ENCODE peak calls at places on chromosomes 4 and X, in ten cellular contexts. L, Z, E, R, P, T, S, B, G and H are unnamed samples.

GRCh38 chrX:108415891-108416290 is 22.3 kb downstream of the COL4A6 start:
- DNase-seq in P (no peak), S (no peak), L (no peak), G (no peak), Z (no peak), E (no peak), T (no peak), R (no peak), B (peak; percentile 75), H (no peak)

GRCh38 chr4:156594619-156595018 is 377.0 kb downstream of the PDGFC start:
- DNase-seq in E (peak; percentile 50), L (no peak), R (no peak), S (no peak), B (peak; percentile 21), Z (no peak), T (peak; percentile 33), G (no peak), P (no peak), H (no peak)

GRCh38 chr4:185229021-185229818 is 19.8 kb downstream of the SNX25 start:
- DNase-seq in G (no peak), P (no peak), E (no peak), L (no peak), T (no peak), S (no peak), Z (no peak), R (no peak), B (no peak), H (no peak)

GRCh38 chrX:131067846-131068745 is 9.9 kb downstream of the ARHGAP36 start:
- DNase-seq in L (no peak), P (no peak), B (no peak), Z (no peak), E (no peak), S (no peak), R (no peak), T (no peak), G (no peak), H (no peak)

GRCh38 chrX:141839856-141840255 is 1.7 kb downstream of the MAGEC3 start:
- DNase-seq in R (peak; percentile 38), G (no peak), Z (no peak), S (no peak), L (no peak), B (no peak), T (no peak), E (no peak), P (no peak), H (no peak)

GRCh38 chrX:69028006-69028760 is 137.1 kb downstream of the PJA1 start:
- DNase-seq in Z (peak; percentile 68), P (no peak), L (no peak), E (no peak), T (no peak), B (peak; percentile 22), R (no peak), S (no peak), G (no peak), H (no peak)

GRCh38 chrX:34365482-34365881 is 233.4 kb upstream of the FAM47A start:
- DNase-seq in B (peak; percentile 43), Z (no peak), E (peak; percentile 4), L (no peak), S (no peak), R (peak; percentile 55), G (no peak), T (no peak), P (no peak), H (no peak)

GRCh38 chr4:152778656-152779512 is 646 bp downstream of the TIGD4 start:
- DNase-seq in T (no peak), L (peak; percentile 8), S (no peak), P (peak; percentile 53), G (no peak), R (peak; percentile 23), B (peak; percentile 12), Z (peak; percentile 55), E (peak; percentile 75), H (peak; percentile 7)

GRCh38 chrX:45623266-45623665 is 422.6 kb upstream of the DIPK2B start:
- DNase-seq in L (no peak), R (peak; percentile 95), Z (no peak), B (peak; percentile 79), S (no peak), G (no peak), T (no peak), P (no peak), E (no peak), H (no peak)

GRCh38 chrX:111100191-111100590 is 4.2 kb downstream of the PAK3 start:
- DNase-seq in Z (peak; percentile 46), B (peak; percentile 32), T (no peak), E (peak; percentile 10), L (no peak), S (no peak), G (no peak), R (peak; percentile 25), P (no peak), H (no peak)

GRCh38 chrX:12421918-12422317 is 283.6 kb downstream of the FRMPD4 start:
- DNase-seq in P (no peak), B (no peak), R (peak; percentile 62), Z (no peak), T (no peak), G (no peak), E (no peak), S (no peak), L (no peak), H (no peak)

GRCh38 chrX:8726031-8726652 is 5.8 kb downstream of the ANOS1 start:
- DNase-seq in B (peak; percentile 4), L (no peak), G (no peak), R (peak; percentile 44), S (no peak), T (no peak), P (no peak), E (peak; percentile 76), Z (no peak), H (no peak)

GRCh38 chr4:83821493-83821892 is 285.6 kb downstream of the GPAT3 start:
- DNase-seq in E (no peak), B (no peak), G (no peak), R (no peak), Z (no peak), L (no peak), T (no peak), S (no peak), P (no peak), H (no peak)

GRCh38 chr4:74539043-74539790 is 94.3 kb downstream of the AREG start:
- DNase-seq in S (no peak), G (no peak), B (peak; percentile 77), L (no peak), P (no peak), E (no peak), Z (no peak), T (no peak), R (no peak), H (no peak)